ENCODE peak calls at places on chromosomes 7 and 10, in five cellular contexts. One of them, this sample, is unnamed.
A peak's percentile ranks its signal among the peaks of the same experiment; 100 is the strongest.

GRCh38 chr10:3623746-3624145 is 161.3 kb downstream of the KLF6 start:
- DNase-seq in AG09309: peak; percentile 86
- DNase-seq in aorta: no peak
- DNase-seq in fibroblast of lung: peak; percentile 93
- DNase-seq in activated effector memory CD4-positive, alpha-beta T cell treated with anti-CD3 and anti-CD28 coated beads, Interleukin-2, amount 50 U/mL, for 16 hours: no peak
- DNase-seq in this sample: no peak

GRCh38 chr7:46652317-46652716 is 731.2 kb upstream of the IGFBP3 start:
- DNase-seq in AG09309: no peak
- DNase-seq in fibroblast of lung: no peak
- DNase-seq in aorta: no peak
- DNase-seq in activated effector memory CD4-positive, alpha-beta T cell treated with anti-CD3 and anti-CD28 coated beads, Interleukin-2, amount 50 U/mL, for 16 hours: no peak
- DNase-seq in this sample: no peak

GRCh38 chr10:12181065-12181775 is 14.5 kb downstream of the NUDT5 start:
- DNase-seq in AG09309: no peak
- DNase-seq in fibroblast of lung: no peak
- DNase-seq in activated effector memory CD4-positive, alpha-beta T cell treated with anti-CD3 and anti-CD28 coated beads, Interleukin-2, amount 50 U/mL, for 16 hours: peak; percentile 88
- DNase-seq in aorta: peak; percentile 51
- DNase-seq in this sample: no peak

GRCh38 chr10:16803464-16803863 is 13.8 kb downstream of the RSU1 start:
- DNase-seq in AG09309: no peak
- DNase-seq in fibroblast of lung: no peak
- DNase-seq in aorta: no peak
- DNase-seq in activated effector memory CD4-positive, alpha-beta T cell treated with anti-CD3 and anti-CD28 coated beads, Interleukin-2, amount 50 U/mL, for 16 hours: no peak
- DNase-seq in this sample: no peak

GRCh38 chr10:60395711-60396110 is 6.0 kb upstream of the ANK3 start:
- DNase-seq in aorta: no peak
- DNase-seq in activated effector memory CD4-positive, alpha-beta T cell treated with anti-CD3 and anti-CD28 coated beads, Interleukin-2, amount 50 U/mL, for 16 hours: no peak
- DNase-seq in AG09309: no peak
- DNase-seq in fibroblast of lung: no peak
- DNase-seq in this sample: no peak

GRCh38 chr7:2080069-2080405 is 152.7 kb downstream of the MAD1L1 start:
- DNase-seq in activated effector memory CD4-positive, alpha-beta T cell treated with anti-CD3 and anti-CD28 coated beads, Interleukin-2, amount 50 U/mL, for 16 hours: no peak
- DNase-seq in AG09309: no peak
- DNase-seq in fibroblast of lung: no peak
- DNase-seq in aorta: no peak
- DNase-seq in this sample: no peak

GRCh38 chr10:60305394-60305892 is 84.2 kb downstream of the ANK3 start:
- DNase-seq in AG09309: peak; percentile 17
- DNase-seq in fibroblast of lung: peak; percentile 44
- DNase-seq in activated effector memory CD4-positive, alpha-beta T cell treated with anti-CD3 and anti-CD28 coated beads, Interleukin-2, amount 50 U/mL, for 16 hours: no peak
- DNase-seq in aorta: no peak
- DNase-seq in this sample: no peak

GRCh38 chr10:14476641-14477407 is 146.1 kb upstream of the FRMD4A start:
- DNase-seq in fibroblast of lung: no peak
- DNase-seq in AG09309: no peak
- DNase-seq in aorta: no peak
- DNase-seq in activated effector memory CD4-positive, alpha-beta T cell treated with anti-CD3 and anti-CD28 coated beads, Interleukin-2, amount 50 U/mL, for 16 hours: no peak
- DNase-seq in this sample: no peak

GRCh38 chr7:139734395-139734794 is 43.4 kb downstream of the HIPK2 start:
- DNase-seq in fibroblast of lung: peak; percentile 100
- DNase-seq in activated effector memory CD4-positive, alpha-beta T cell treated with anti-CD3 and anti-CD28 coated beads, Interleukin-2, amount 50 U/mL, for 16 hours: no peak
- DNase-seq in AG09309: peak; percentile 45
- DNase-seq in aorta: no peak
- DNase-seq in this sample: no peak

GRCh38 chr10:102227050-102227449 is 951 bp downstream of the ELOVL3 start:
- DNase-seq in activated effector memory CD4-positive, alpha-beta T cell treated with anti-CD3 and anti-CD28 coated beads, Interleukin-2, amount 50 U/mL, for 16 hours: no peak
- DNase-seq in AG09309: peak; percentile 87
- DNase-seq in aorta: no peak
- DNase-seq in fibroblast of lung: peak; percentile 77
- DNase-seq in this sample: no peak

GRCh38 chr7:106068986-106069385 is 43.1 kb downstream of the SYPL1 start:
- DNase-seq in fibroblast of lung: no peak
- DNase-seq in aorta: no peak
- DNase-seq in activated effector memory CD4-positive, alpha-beta T cell treated with anti-CD3 and anti-CD28 coated beads, Interleukin-2, amount 50 U/mL, for 16 hours: no peak
- DNase-seq in AG09309: no peak
- DNase-seq in this sample: no peak

GRCh38 chr10:104330168-104331117 is 7.8 kb downstream of the ITPRIP start:
- DNase-seq in fibroblast of lung: peak; percentile 98
- DNase-seq in activated effector memory CD4-positive, alpha-beta T cell treated with anti-CD3 and anti-CD28 coated beads, Interleukin-2, amount 50 U/mL, for 16 hours: peak; percentile 46
- DNase-seq in aorta: peak; percentile 79
- DNase-seq in AG09309: peak; percentile 88
- DNase-seq in this sample: no peak

GRCh38 chr7:127673902-127674301 is 21.9 kb downstream of the SND1 start:
- DNase-seq in AG09309: no peak
- DNase-seq in aorta: no peak
- DNase-seq in fibroblast of lung: no peak
- DNase-seq in activated effector memory CD4-positive, alpha-beta T cell treated with anti-CD3 and anti-CD28 coated beads, Interleukin-2, amount 50 U/mL, for 16 hours: no peak
- DNase-seq in this sample: no peak

GRCh38 chr7:114645451-114645850 is 230.8 kb downstream of the FOXP2 start:
- DNase-seq in fibroblast of lung: no peak
- DNase-seq in activated effector memory CD4-positive, alpha-beta T cell treated with anti-CD3 and anti-CD28 coated beads, Interleukin-2, amount 50 U/mL, for 16 hours: no peak
- DNase-seq in AG09309: no peak
- DNase-seq in aorta: no peak
- DNase-seq in this sample: no peak

GRCh38 chr10:43905502-43906236 is 257.0 kb upstream of the ZNF32 start:
- DNase-seq in aorta: no peak
- DNase-seq in fibroblast of lung: peak; percentile 77
- DNase-seq in activated effector memory CD4-positive, alpha-beta T cell treated with anti-CD3 and anti-CD28 coated beads, Interleukin-2, amount 50 U/mL, for 16 hours: no peak
- DNase-seq in AG09309: no peak
- DNase-seq in this sample: no peak

GRCh38 chr10:84149854-84150253 is 10.5 kb downstream of the GHITM start:
- DNase-seq in aorta: no peak
- DNase-seq in fibroblast of lung: no peak
- DNase-seq in AG09309: no peak
- DNase-seq in activated effector memory CD4-positive, alpha-beta T cell treated with anti-CD3 and anti-CD28 coated beads, Interleukin-2, amount 50 U/mL, for 16 hours: no peak
- DNase-seq in this sample: no peak

GRCh38 chr10:47025253-47025539 is 114.0 kb downstream of the PTPN20 start:
- DNase-seq in fibroblast of lung: no peak
- DNase-seq in AG09309: no peak
- DNase-seq in aorta: no peak
- DNase-seq in activated effector memory CD4-positive, alpha-beta T cell treated with anti-CD3 and anti-CD28 coated beads, Interleukin-2, amount 50 U/mL, for 16 hours: peak; percentile 59
- DNase-seq in this sample: no peak

GRCh38 chr10:11797281-11797680 is 25.9 kb upstream of the PROSER2 start:
- DNase-seq in aorta: no peak
- DNase-seq in fibroblast of lung: no peak
- DNase-seq in AG09309: no peak
- DNase-seq in activated effector memory CD4-positive, alpha-beta T cell treated with anti-CD3 and anti-CD28 coated beads, Interleukin-2, amount 50 U/mL, for 16 hours: no peak
- DNase-seq in this sample: no peak

GRCh38 chr10:132808568-132809236 is 22.8 kb upstream of the NKX6-2 start:
- DNase-seq in aorta: peak; percentile 36
- DNase-seq in activated effector memory CD4-positive, alpha-beta T cell treated with anti-CD3 and anti-CD28 coated beads, Interleukin-2, amount 50 U/mL, for 16 hours: no peak
- DNase-seq in AG09309: no peak
- DNase-seq in fibroblast of lung: no peak
- DNase-seq in this sample: peak; percentile 92

GRCh38 chr7:137590686-137591255 is 247.2 kb upstream of the PTN start:
- DNase-seq in activated effector memory CD4-positive, alpha-beta T cell treated with anti-CD3 and anti-CD28 coated beads, Interleukin-2, amount 50 U/mL, for 16 hours: no peak
- DNase-seq in aorta: no peak
- DNase-seq in AG09309: no peak
- DNase-seq in fibroblast of lung: no peak
- DNase-seq in this sample: no peak

GRCh38 chr7:127650842-127651555 is 995 bp upstream of the SND1 start:
- DNase-seq in fibroblast of lung: peak; percentile 61
- DNase-seq in AG09309: no peak
- DNase-seq in aorta: no peak
- DNase-seq in activated effector memory CD4-positive, alpha-beta T cell treated with anti-CD3 and anti-CD28 coated beads, Interleukin-2, amount 50 U/mL, for 16 hours: peak; percentile 63
- DNase-seq in this sample: no peak

GRCh38 chr7:106071356-106071998 is 40.6 kb downstream of the SYPL1 start:
- DNase-seq in AG09309: no peak
- DNase-seq in activated effector memory CD4-positive, alpha-beta T cell treated with anti-CD3 and anti-CD28 coated beads, Interleukin-2, amount 50 U/mL, for 16 hours: peak; percentile 74
- DNase-seq in aorta: no peak
- DNase-seq in fibroblast of lung: no peak
- DNase-seq in this sample: no peak

GRCh38 chr7:82594665-82595064 is 151.1 kb upstream of the CACNA2D1 start:
- DNase-seq in aorta: no peak
- DNase-seq in fibroblast of lung: peak; percentile 5
- DNase-seq in activated effector memory CD4-positive, alpha-beta T cell treated with anti-CD3 and anti-CD28 coated beads, Interleukin-2, amount 50 U/mL, for 16 hours: no peak
- DNase-seq in AG09309: no peak
- DNase-seq in this sample: no peak

GRCh38 chr7:69516208-69516820 is 82.0 kb upstream of the AUTS2 start:
- DNase-seq in fibroblast of lung: no peak
- DNase-seq in activated effector memory CD4-positive, alpha-beta T cell treated with anti-CD3 and anti-CD28 coated beads, Interleukin-2, amount 50 U/mL, for 16 hours: no peak
- DNase-seq in aorta: no peak
- DNase-seq in AG09309: no peak
- DNase-seq in this sample: peak; percentile 13

GRCh38 chr7:25720427-25720826 is 431.6 kb upstream of the NFE2L3 start:
- DNase-seq in AG09309: no peak
- DNase-seq in aorta: no peak
- DNase-seq in activated effector memory CD4-positive, alpha-beta T cell treated with anti-CD3 and anti-CD28 coated beads, Interleukin-2, amount 50 U/mL, for 16 hours: no peak
- DNase-seq in fibroblast of lung: peak; percentile 14
- DNase-seq in this sample: no peak

GRCh38 chr10:115093286-115093775 is at the start of gene ATRNL1:
- DNase-seq in activated effector memory CD4-positive, alpha-beta T cell treated with anti-CD3 and anti-CD28 coated beads, Interleukin-2, amount 50 U/mL, for 16 hours: no peak
- DNase-seq in AG09309: no peak
- DNase-seq in aorta: peak; percentile 53
- DNase-seq in fibroblast of lung: peak; percentile 9
- DNase-seq in this sample: no peak

GRCh38 chr7:155205368-155206285 is 92.1 kb upstream of the INSIG1 start:
- DNase-seq in activated effector memory CD4-positive, alpha-beta T cell treated with anti-CD3 and anti-CD28 coated beads, Interleukin-2, amount 50 U/mL, for 16 hours: peak; percentile 96
- DNase-seq in AG09309: peak; percentile 99
- DNase-seq in aorta: peak; percentile 93
- DNase-seq in fibroblast of lung: peak; percentile 93
- DNase-seq in this sample: peak; percentile 93

This sample was measured in chondrocyte.